ENCODE peak calls at places on chromosome 15, in eight cellular contexts. A, X, O, F, Z, U, W and Y are unnamed samples.

GRCh38 chr15:39969871-39970270 is 36.0 kb downstream of the EIF2AK4 start:
- DNase-seq in A (peak), X (no peak), O (peak), F (peak), Z (peak), U (no peak), W (no peak), Y (no peak)

GRCh38 chr15:36501063-36501678 is 78.3 kb upstream of the CDIN1 start:
- DNase-seq in A (peak), X (peak), O (no peak), F (no peak), Z (no peak), U (no peak), W (peak), Y (peak)

GRCh38 chr15:74328331-74329056 is 39.0 kb downstream of the CYP11A1 start:
- DNase-seq in A (no peak), X (no peak), O (no peak), F (no peak), Z (no peak), U (no peak), W (no peak), Y (no peak)

GRCh38 chr15:67907175-67907723 is 67.4 kb upstream of the RNU6-1 start:
- DNase-seq in A (no peak), X (no peak), O (no peak), F (no peak), Z (no peak), U (no peak), W (no peak), Y (no peak)

GRCh38 chr15:89088605-89089315 is 504 bp downstream of the ABHD2 start:
- DNase-seq in A (no peak), X (peak), O (peak), F (no peak), Z (peak), U (no peak), W (no peak), Y (peak)

GRCh38 chr15:97977734-97978133 is 17.2 kb downstream of the ARRDC4 start:
- DNase-seq in A (no peak), X (no peak), O (no peak), F (no peak), Z (no peak), U (no peak), W (no peak), Y (no peak)

GRCh38 chr15:35994861-35995260 is 448.9 kb upstream of the DPH6 start:
- DNase-seq in A (no peak), X (no peak), O (no peak), F (no peak), Z (no peak), U (no peak), W (no peak), Y (no peak)

GRCh38 chr15:68696532-68697363 is 118.0 kb downstream of the CORO2B start:
- DNase-seq in A (no peak), X (no peak), O (no peak), F (no peak), Z (no peak), U (no peak), W (no peak), Y (no peak)

GRCh38 chr15:80912673-80913072 is 76.9 kb downstream of the MESD start:
- DNase-seq in A (no peak), X (no peak), O (no peak), F (no peak), Z (no peak), U (no peak), W (no peak), Y (no peak)

GRCh38 chr15:78684645-78685044 is 43.6 kb upstream of the CHRNB4 start:
- DNase-seq in A (no peak), X (no peak), O (no peak), F (no peak), Z (no peak), U (no peak), W (no peak), Y (no peak)

GRCh38 chr15:78302579-78302978 is 3.2 kb upstream of the SKIC8 start:
- DNase-seq in A (peak), X (no peak), O (no peak), F (no peak), Z (no peak), U (no peak), W (no peak), Y (no peak)

GRCh38 chr15:98321916-98322315 is 326.4 kb upstream of the IGF1R start:
- DNase-seq in A (no peak), X (no peak), O (no peak), F (no peak), Z (no peak), U (no peak), W (no peak), Y (peak)

GRCh38 chr15:64911317-64912186 is at the start of gene ANKDD1A:
- DNase-seq in A (no peak), X (peak), O (peak), F (peak), Z (peak), U (no peak), W (peak), Y (peak)

GRCh38 chr15:33941279-33942063 is 26.8 kb upstream of the CHRM5 start:
- DNase-seq in A (no peak), X (no peak), O (no peak), F (no peak), Z (no peak), U (no peak), W (no peak), Y (no peak)

GRCh38 chr15:56242576-56243116 is 1.0 kb downstream of the RFX7 start:
- DNase-seq in A (no peak), X (no peak), O (no peak), F (no peak), Z (no peak), U (no peak), W (no peak), Y (no peak)

GRCh38 chr15:81378438-81378837 is 4.4 kb upstream of the TMC3 start:
- DNase-seq in A (no peak), X (no peak), O (no peak), F (no peak), Z (no peak), U (no peak), W (no peak), Y (no peak)

GRCh38 chr15:59537384-59537783 is 74.2 kb upstream of the GCNT3 start:
- DNase-seq in A (no peak), X (no peak), O (no peak), F (no peak), Z (no peak), U (no peak), W (no peak), Y (no peak)

GRCh38 chr15:87604857-87605446 is 651.6 kb downstream of the NTRK3 start:
- DNase-seq in A (no peak), X (peak), O (no peak), F (no peak), Z (no peak), U (no peak), W (no peak), Y (peak)

GRCh38 chr15:77224352-77224751 is 153.4 kb upstream of the TSPAN3 start:
- DNase-seq in A (no peak), X (no peak), O (no peak), F (no peak), Z (no peak), U (no peak), W (no peak), Y (no peak)